ENCODE peak calls at places on chromosomes 1 and 21, in seven cellular contexts. N is PC-3, L is neuronal stem cell, S is posterior cingulate gyrus, H is substantia nigra, O is HCT116, J is H7. Q is an unnamed sample.

GRCh38 chr1:164765993-164766720 is 207.2 kb downstream of the PBX1 start:
- DNase-seq in N (no peak), L (no peak), S (no peak), H (no peak), O (no peak), J (no peak), Q (no peak)

GRCh38 chr1:210758261-210758660 is 375.7 kb downstream of the KCNH1 start:
- DNase-seq in N (no peak), L (no peak), S (no peak), H (no peak), O (no peak), J (no peak), Q (no peak)

GRCh38 chr1:119988316-119989067 is 81.0 kb downstream of the NOTCH2 start:
- DNase-seq in N (peak), L (no peak), S (no peak), H (no peak), O (no peak), J (no peak), Q (no peak)

GRCh38 chr1:55376894-55377293 is 161.7 kb upstream of the USP24 start:
- DNase-seq in N (peak), L (no peak), S (no peak), H (no peak), O (no peak), J (no peak), Q (no peak)

GRCh38 chr1:12177999-12178441 is 11.2 kb downstream of the TNFRSF1B start:
- DNase-seq in N (peak), L (no peak), S (no peak), H (no peak), O (peak), J (peak), Q (peak)

GRCh38 chr1:55155522-55155921 is 59.6 kb downstream of the USP24 start:
- DNase-seq in N (peak), L (no peak), S (peak), H (peak), O (no peak), J (no peak), Q (peak)

GRCh38 chr1:207644852-207645631 is at the start of gene CR1L:
- DNase-seq in N (peak), L (no peak), S (peak), H (peak), O (no peak), J (no peak), Q (peak)

GRCh38 chr1:225835752-225836151 is 25.8 kb downstream of the EPHX1 start:
- DNase-seq in N (no peak), L (no peak), S (peak), H (no peak), O (no peak), J (no peak), Q (peak)

GRCh38 chr1:45332346-45332720 is 5.6 kb downstream of the HPDL start:
- DNase-seq in N (no peak), L (no peak), S (no peak), H (no peak), O (no peak), J (peak), Q (no peak)

GRCh38 chr1:68506386-68506785 is 9.5 kb upstream of the DEPDC1 start:
- DNase-seq in N (peak), L (no peak), S (no peak), H (no peak), O (no peak), J (no peak), Q (peak)

GRCh38 chr1:110616587-110616986 is 10.4 kb upstream of the KCNA2 start:
- DNase-seq in N (peak), L (no peak), S (peak), H (no peak), O (no peak), J (no peak), Q (peak)

GRCh38 chr21:41726970-41727783 is 39.7 kb downstream of the RIPK4 start:
- DNase-seq in N (peak), L (no peak), S (peak), H (no peak), O (peak), J (peak), Q (peak)

GRCh38 chr1:102699524-102699923 is 408.8 kb downstream of the COL11A1 start:
- DNase-seq in N (no peak), L (no peak), S (no peak), H (no peak), O (no peak), J (no peak), Q (no peak)

GRCh38 chr1:209603877-209604276 is 20.4 kb downstream of the CAMK1G start:
- DNase-seq in N (no peak), L (no peak), S (no peak), H (no peak), O (no peak), J (no peak), Q (no peak)

GRCh38 chr1:217188280-217189235 is 442.3 kb downstream of the GPATCH2 start:
- DNase-seq in N (no peak), L (no peak), S (no peak), H (no peak), O (no peak), J (no peak), Q (no peak)

GRCh38 chr1:15260418-15261154 is 13.6 kb downstream of the FHAD1 start:
- DNase-seq in N (peak), L (no peak), S (no peak), H (no peak), O (peak), J (no peak), Q (no peak)

GRCh38 chr1:228823200-228823599 is 87.9 kb downstream of the RHOU start:
- DNase-seq in N (no peak), L (no peak), S (no peak), H (no peak), O (no peak), J (no peak), Q (no peak)

GRCh38 chr1:151760597-151761385 is 2.5 kb downstream of the MRPL9 start:
- DNase-seq in N (peak), L (no peak), S (no peak), H (no peak), O (no peak), J (no peak), Q (no peak)

GRCh38 chr1:172351347-172351746 is 69.1 kb upstream of the C1orf105 start:
- DNase-seq in N (no peak), L (no peak), S (no peak), H (no peak), O (no peak), J (no peak), Q (no peak)

GRCh38 chr1:39106949-39107740 is 81.0 kb downstream of the NDUFS5 start:
- DNase-seq in N (no peak), L (peak), S (peak), H (no peak), O (no peak), J (peak), Q (no peak)

GRCh38 chr1:54407957-54408700 is 1.9 kb upstream of the SSBP3 start:
- DNase-seq in N (peak), L (no peak), S (no peak), H (no peak), O (peak), J (peak), Q (no peak)

GRCh38 chr1:24865587-24865986 is 64.5 kb downstream of the RUNX3 start:
- DNase-seq in N (no peak), L (no peak), S (no peak), H (no peak), O (no peak), J (no peak), Q (no peak)